ENCODE peak calls at places on chromosomes 7 and 10, in four cellular contexts. V is prostate gland; H is CD8-positive, alpha-beta T cell; P is endodermal cell. X is an unnamed sample.
A peak's percentile ranks its signal among the peaks of the same experiment; 100 is the strongest.

GRCh38 chr7:93048136-93048930 is 69.4 kb downstream of the SAMD9 start:
- DNase-seq in V (no peak), H (no peak), P (no peak), X (no peak)

GRCh38 chr10:33334839-33335549 is 527 bp upstream of the NRP1 start:
- DNase-seq in V (peak; percentile 70), P (peak; percentile 89), H (no peak), X (peak; percentile 97)

GRCh38 chr10:71527135-71527534 is 130.4 kb downstream of the CDH23 start:
- DNase-seq in H (no peak), V (no peak), P (no peak), X (no peak)

GRCh38 chr7:36368496-36368895 is 21.2 kb upstream of the ANLN start:
- DNase-seq in H (no peak), P (no peak), V (no peak), X (no peak)

GRCh38 chr7:15801041-15801440 is 114.6 kb upstream of the MEOX2 start:
- DNase-seq in H (no peak), P (no peak), V (no peak), X (no peak)

GRCh38 chr7:75536491-75536890 is 44.4 kb downstream of the SPDYE5 start:
- DNase-seq in P (no peak), H (no peak), V (no peak), X (peak; percentile 22)

GRCh38 chr10:45353176-45353575 is 20.8 kb upstream of the ALOX5 start:
- DNase-seq in V (no peak), H (no peak), P (no peak), X (no peak)

GRCh38 chr7:95899919-95900513 is 127.7 kb downstream of the DYNC1I1 start:
- DNase-seq in V (no peak), H (no peak), P (peak; percentile 77), X (no peak)

GRCh38 chr10:31090894-31091607 is 59.4 kb upstream of the ZNF438 start:
- DNase-seq in H (no peak), V (no peak), P (no peak), X (no peak)

GRCh38 chr10:29635711-29636144 is 957 bp upstream of the SVIL start:
- DNase-seq in H (peak; percentile 29), P (peak; percentile 84), V (no peak), X (peak; percentile 75)

GRCh38 chr7:37074370-37074769 is 350.1 kb upstream of the AOAH start:
- DNase-seq in P (no peak), H (no peak), V (no peak), X (no peak)

GRCh38 chr10:115977855-115978254 is 295.2 kb downstream of the GFRA1 start:
- DNase-seq in H (no peak), V (no peak), P (no peak), X (no peak)

GRCh38 chr7:50739744-50740455 is 42.8 kb downstream of the GRB10 start:
- DNase-seq in V (no peak), P (no peak), H (peak; percentile 83), X (no peak)

GRCh38 chr10:75407716-75408511 is 6.3 kb upstream of the ZNF503 start:
- DNase-seq in V (peak; percentile 56), H (no peak), P (peak; percentile 83), X (no peak)

GRCh38 chr10:71639412-71639719 is 80.2 kb downstream of the C10orf105 start:
- DNase-seq in V (no peak), H (no peak), P (no peak), X (no peak)

GRCh38 chr7:74017122-74017521 is 10.9 kb upstream of the ELN start:
- DNase-seq in P (no peak), H (no peak), V (no peak), X (no peak)

GRCh38 chr10:72740526-72740925 is 48.6 kb downstream of the MCU start:
- DNase-seq in P (peak; percentile 53), V (no peak), H (no peak), X (no peak)

GRCh38 chr10:101986277-101986971 is 69.5 kb downstream of the ARMH3 start:
- DNase-seq in P (no peak), H (no peak), V (no peak), X (no peak)

GRCh38 chr7:20083781-20084180 is 133.4 kb downstream of the MACC1 start:
- DNase-seq in H (no peak), P (no peak), V (no peak), X (no peak)

GRCh38 chr10:44697096-44697495 is 214.0 kb upstream of the TMEM72 start:
- DNase-seq in H (no peak), V (no peak), P (no peak), X (no peak)

GRCh38 chr10:127452568-127452967 is 96.5 kb upstream of the NPS start:
- DNase-seq in V (no peak), P (no peak), H (no peak), X (no peak)

GRCh38 chr10:93703066-93703465 is 674 bp upstream of the FRA10AC1 start:
- DNase-seq in H (no peak), P (no peak), V (peak; percentile 15), X (no peak)

GRCh38 chr7:156539999-156540398 is 100.6 kb upstream of the RNF32 start:
- DNase-seq in P (no peak), V (no peak), H (no peak), X (no peak)
- H3K27me3 ChIP-seq in P (no peaks in the 10 kb centered on the region), V (no peaks in the 10 kb centered on the region), H (no peaks in the 10 kb centered on the region), X (no peaks in the 10 kb centered on the region)

GRCh38 chr10:14954001-14954770 is at the start of gene DCLRE1C:
- DNase-seq in P (peak; percentile 96), H (peak; percentile 86), V (peak; percentile 92), X (peak; percentile 93)

GRCh38 chr10:14953452-14954000 is 370 bp downstream of the DCLRE1C start:
- DNase-seq in H (no peak), P (no peak), V (peak; percentile 11), X (peak; percentile 66)

GRCh38 chr10:14958872-14959220 is 342 bp upstream of the MEIG1 start:
- DNase-seq in H (no peak), P (no peak), V (no peak), X (no peak)

GRCh38 chr10:14952851-14953451 is 945 bp downstream of the DCLRE1C start:
- DNase-seq in V (no peak), P (peak; percentile 82), H (no peak), X (no peak)

GRCh38 chr10:14954934-14955333 is 1.0 kb upstream of the DCLRE1C start:
- DNase-seq in P (no peak), H (no peak), V (no peak), X (no peak)
- H3K4me3 ChIP-seq in P (peak overlapping the region; percentile 86), H (peak overlapping the region; percentile 95), V (no peak overlapping the region), X (peak overlapping the region; percentile 64)

GRCh38 chr7:97732567-97733275 is 835 bp downstream of the TAC1 start:
- DNase-seq in P (peak; percentile 69), V (no peak), H (no peak), X (no peak)
- H3K27me3 ChIP-seq in P (peaks cover 100% of the 10 kb centered on the region), V (no peaks in the 10 kb centered on the region), H (peaks cover 7% of the 10 kb centered on the region), X (peaks cover 17% of the 10 kb centered on the region)

DNA sequence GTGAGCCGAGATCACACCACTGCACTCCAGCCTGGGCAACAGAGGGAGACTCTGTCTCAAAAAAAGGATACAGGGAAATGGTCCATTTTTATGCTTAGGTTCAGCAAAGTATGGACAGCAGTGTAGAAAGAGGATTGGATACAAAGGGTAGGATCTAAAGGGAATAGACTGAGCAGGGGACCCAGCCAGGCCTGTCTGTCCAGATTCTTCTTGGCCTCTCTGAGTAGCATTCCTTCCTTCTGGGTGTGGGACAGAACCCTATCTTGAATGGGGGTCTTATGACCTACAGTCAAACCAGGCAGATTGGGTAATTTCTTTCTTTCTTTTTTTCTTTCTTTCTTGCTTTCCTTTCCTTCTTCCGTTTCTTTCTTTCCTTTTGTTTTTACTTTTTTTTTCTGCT is 25.6 kb downstream of the SH2B2 start:
- DNase-seq in H (no peak), P (no peak), V (no peak), X (no peak)
- H3K4me3 ChIP-seq in H (no peak overlapping the region), P (no peak overlapping the region), V (no peak overlapping the region), X (no peak overlapping the region)

GRCh38 chr7:12692479-12693259 is 5.2 kb downstream of the ARL4A start:
- DNase-seq in V (no peak), H (no peak), P (no peak), X (no peak)

GRCh38 chr7:12690041-12690878 is 2.8 kb downstream of the ARL4A start:
- DNase-seq in V (no peak), H (no peak), P (no peak), X (no peak)

GRCh38 chr7:12694817-12695216 is 7.4 kb downstream of the ARL4A start:
- DNase-seq in V (no peak), P (no peak), H (no peak), X (no peak)

GRCh38 chr7:12696001-12696400 is 8.6 kb downstream of the ARL4A start:
- DNase-seq in P (no peak), V (no peak), H (no peak), X (no peak)

DNA sequence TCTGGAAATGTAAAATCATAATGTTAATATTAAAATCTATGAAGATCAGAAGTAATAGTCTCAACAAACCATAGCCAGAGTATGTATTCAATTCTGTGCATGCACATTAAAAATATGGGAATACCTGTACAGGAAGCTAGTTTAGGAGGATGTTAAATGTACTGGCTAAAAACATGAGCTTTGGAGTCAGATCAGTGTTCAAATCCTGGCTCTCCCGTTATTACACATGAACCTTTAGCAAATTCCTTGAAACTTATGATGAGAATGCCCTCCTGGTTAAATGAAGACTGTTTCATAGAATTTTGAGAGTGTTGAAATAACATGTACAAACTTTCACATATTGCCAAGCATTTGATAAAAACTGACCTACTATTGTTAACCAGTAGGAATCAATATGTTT is 4.6 kb downstream of the ARL4A start:
- DNase-seq in P (no peak), H (no peak), V (no peak), X (no peak)
- H3K27me3 ChIP-seq in P (no peaks in the 10 kb centered on the region), H (no peaks in the 10 kb centered on the region), V (no peaks in the 10 kb centered on the region), X (no peaks in the 10 kb centered on the region)